ENCODE peak calls at places on chromosomes 7 and 10, in seven cellular contexts. Z, S, T, B, O, D and X are unnamed samples.

GRCh38 chr10:132861116-132861691 is 75.3 kb upstream of the NKX6-2 start:
- DNase-seq in O (no peak), Z (no peak), D (no peak), S (no peak), B (no peak), T (peak; percentile 25), X (no peak)

GRCh38 chr10:106189254-106189653 is 975.3 kb downstream of the SORCS1 start:
- DNase-seq in D (no peak), O (no peak), B (peak; percentile 47), T (no peak), S (no peak), Z (peak; percentile 57), X (no peak)

GRCh38 chr10:109892885-109893284 is 30.4 kb downstream of the XPNPEP1 start:
- DNase-seq in S (no peak), D (no peak), O (no peak), B (no peak), T (no peak), Z (no peak), X (no peak)

GRCh38 chr10:44774676-44775401 is 136.3 kb upstream of the TMEM72 start:
- DNase-seq in O (no peak), S (peak; percentile 52), T (no peak), D (no peak), Z (no peak), B (no peak), X (no peak)

GRCh38 chr10:97384156-97384555 is 17.0 kb downstream of the RRP12 start:
- DNase-seq in O (no peak), T (no peak), Z (no peak), B (no peak), S (no peak), D (no peak), X (no peak)

GRCh38 chr7:155190608-155191536 is 106.8 kb upstream of the INSIG1 start:
- DNase-seq in Z (peak; percentile 56), T (no peak), S (no peak), B (peak; percentile 62), D (peak; percentile 66), O (peak; percentile 72), X (peak; percentile 35)

GRCh38 chr7:70215491-70215890 is 617.2 kb downstream of the AUTS2 start:
- DNase-seq in T (no peak), D (no peak), Z (no peak), O (no peak), S (no peak), B (no peak), X (no peak)

GRCh38 chr7:76246804-76247389 is 45.2 kb downstream of the SRRM3 start:
- DNase-seq in Z (no peak), O (no peak), S (no peak), D (no peak), B (no peak), T (no peak), X (no peak)

GRCh38 chr7:156560075-156560474 is 80.5 kb upstream of the RNF32 start:
- DNase-seq in S (no peak), O (no peak), B (peak; percentile 25), Z (no peak), T (no peak), D (no peak), X (no peak)

GRCh38 chr10:32981760-32982159 is 23.7 kb upstream of the ITGB1 start:
- DNase-seq in S (no peak), B (peak; percentile 50), O (no peak), T (peak; percentile 60), Z (no peak), D (no peak), X (no peak)

GRCh38 chr10:44280211-44280610 is 104.7 kb downstream of the CXCL12 start:
- DNase-seq in Z (no peak), S (no peak), O (no peak), B (no peak), D (no peak), T (no peak), X (no peak)

GRCh38 chr10:31314256-31315183 is 4.5 kb upstream of the ZEB1 start:
- DNase-seq in D (no peak), T (no peak), B (no peak), S (no peak), O (no peak), Z (no peak), X (no peak)

GRCh38 chr10:79069325-79070090 is 742 bp downstream of the ZMIZ1 start:
- DNase-seq in B (peak; percentile 53), Z (peak; percentile 42), O (peak; percentile 38), T (no peak), D (peak; percentile 66), S (no peak), X (no peak)

GRCh38 chr7:41134242-41134872 is 568.5 kb downstream of the INHBA start:
- DNase-seq in S (no peak), D (no peak), O (no peak), T (no peak), B (peak; percentile 6), Z (peak; percentile 80), X (no peak)

GRCh38 chr7:151168022-151168786 is 710 bp upstream of the GBX1 start:
- DNase-seq in Z (peak; percentile 30), S (no peak), O (peak; percentile 42), T (no peak), B (peak; percentile 59), D (peak; percentile 67), X (peak; percentile 19)

GRCh38 chr7:12540850-12541249 is 29.7 kb upstream of the SCIN start:
- DNase-seq in S (no peak), D (no peak), T (no peak), O (no peak), Z (no peak), B (no peak), X (no peak)

GRCh38 chr7:5396542-5396941 is 27.1 kb downstream of the TNRC18 start:
- DNase-seq in T (peak; percentile 70), Z (peak; percentile 85), D (peak; percentile 84), O (no peak), S (no peak), B (no peak), X (peak; percentile 58)

GRCh38 chr7:45713669-45714520 is 139.7 kb downstream of the ADCY1 start:
- DNase-seq in O (no peak), D (no peak), T (no peak), B (no peak), S (no peak), Z (no peak), X (no peak)

GRCh38 chr10:118213456-118213855 is 128.7 kb downstream of the FAM204A start:
- DNase-seq in Z (no peak), D (no peak), O (no peak), T (no peak), S (no peak), B (no peak), X (no peak)

GRCh38 chr7:2843711-2844152 is 376 bp downstream of the GNA12 start:
- DNase-seq in D (peak; percentile 59), O (no peak), Z (peak; percentile 58), T (no peak), B (peak; percentile 46), S (no peak), X (peak; percentile 67)